ENCODE peak calls at places on chromosomes 1 and 21, in seven cellular contexts. U is coronary artery; D is AG08395; A is ELF-1; X is stimulated activated CD4-positive, alpha-beta T cell treated with anti-CD3 and anti-CD28 coated beads, Interleukin-4, amount 100 ng/mL, for 24 hours; P is HCEC 1CT; Q is vagina. K is an unnamed sample.

GRCh38 chr1:155833665-155834295 is 23.2 kb downstream of the GON4L start:
- DNase-seq in U (no peak), D (no peak), A (peak), X (no peak), P (no peak), Q (no peak), K (no peak)

GRCh38 chr1:206833131-206833530 is 32.3 kb upstream of the IL20 start:
- DNase-seq in U (no peak), D (no peak), A (no peak), X (no peak), P (no peak), Q (no peak), K (no peak)

GRCh38 chr1:56025942-56026341 is 553.4 kb downstream of the PLPP3 start:
- DNase-seq in U (no peak), D (no peak), A (no peak), X (no peak), P (no peak), Q (no peak), K (no peak)

GRCh38 chr1:27350673-27351540 is 9.1 kb downstream of the SYTL1 start:
- DNase-seq in U (no peak), D (peak), A (peak), X (no peak), P (no peak), Q (no peak), K (no peak)

GRCh38 chr21:20265704-20266368 is 732.4 kb upstream of the NCAM2 start:
- DNase-seq in U (no peak), D (no peak), A (no peak), X (no peak), P (no peak), Q (no peak), K (no peak)

GRCh38 chr1:164101802-164102201 is 457.2 kb upstream of the PBX1 start:
- DNase-seq in U (no peak), D (no peak), A (peak), X (no peak), P (no peak), Q (no peak), K (no peak)

GRCh38 chr1:60874703-60875102 is 207.7 kb upstream of the NFIA start:
- DNase-seq in U (no peak), D (peak), A (peak), X (no peak), P (peak), Q (no peak), K (no peak)

GRCh38 chr1:204828352-204828850 is 42.3 kb upstream of the NFASC start:
- DNase-seq in U (peak), D (peak), A (peak), X (peak), P (peak), Q (no peak), K (peak)

GRCh38 chr1:39412892-39413291 is 78.5 kb upstream of the BMP8A start:
- DNase-seq in U (no peak), D (no peak), A (no peak), X (no peak), P (no peak), Q (no peak), K (no peak)

GRCh38 chr1:23763040-23763577 is 15.1 kb upstream of the PITHD1 start:
- DNase-seq in U (no peak), D (no peak), A (no peak), X (no peak), P (no peak), Q (no peak), K (no peak)

GRCh38 chr1:201461783-201462441 is 7.1 kb downstream of the PHLDA3 start:
- DNase-seq in U (peak), D (peak), A (peak), X (no peak), P (peak), Q (peak), K (peak)

GRCh38 chr1:227901906-227902640 is 45.7 kb downstream of the WNT9A start:
- DNase-seq in U (no peak), D (peak), A (peak), X (no peak), P (peak), Q (no peak), K (no peak)

GRCh38 chr1:53946252-53947171 is at the start of gene LRRC42:
- DNase-seq in U (no peak), D (peak), A (no peak), X (no peak), P (peak), Q (no peak), K (no peak)

GRCh38 chr1:25183126-25183980 is 48.9 kb downstream of the SYF2 start:
- DNase-seq in U (peak), D (no peak), A (no peak), X (no peak), P (no peak), Q (no peak), K (no peak)

GRCh38 chr1:197798492-197798891 is 23.2 kb upstream of the DENND1B start:
- DNase-seq in U (no peak), D (no peak), A (no peak), X (no peak), P (no peak), Q (no peak), K (no peak)

GRCh38 chr1:14915356-14916054 is 238.0 kb upstream of the TMEM51 start:
- DNase-seq in U (no peak), D (peak), A (peak), X (peak), P (peak), Q (no peak), K (peak)

GRCh38 chr1:14946567-14947285 is 206.8 kb upstream of the TMEM51 start:
- DNase-seq in U (no peak), D (peak), A (no peak), X (no peak), P (peak), Q (no peak), K (no peak)

GRCh38 chr1:153626929-153627796 is at the start of gene S100A13:
- DNase-seq in U (no peak), D (peak), A (peak), X (no peak), P (peak), Q (no peak), K (peak)

GRCh38 chr1:25036117-25036546 is 106.1 kb upstream of the RUNX3 start:
- DNase-seq in U (no peak), D (no peak), A (no peak), X (no peak), P (no peak), Q (no peak), K (no peak)

GRCh38 chr1:2115922-2116341 is 65.7 kb downstream of the PRKCZ start:
- DNase-seq in U (no peak), D (peak), A (peak), X (no peak), P (no peak), Q (no peak), K (no peak)

GRCh38 chr21:39763282-39763970 is 18.4 kb downstream of the IGSF5 start:
- DNase-seq in U (no peak), D (no peak), A (peak), X (no peak), P (no peak), Q (no peak), K (no peak)

GRCh38 chr21:17610862-17611261 is 1.8 kb downstream of the BTG3 start:
- DNase-seq in U (no peak), D (no peak), A (peak), X (no peak), P (no peak), Q (no peak), K (no peak)

GRCh38 chr21:29208666-29209059 is 78.2 kb downstream of the MAP3K7CL start:
- DNase-seq in U (no peak), D (peak), A (no peak), X (no peak), P (peak), Q (no peak), K (no peak)

GRCh38 chr1:5847013-5847654 is 145.1 kb downstream of the NPHP4 start:
- DNase-seq in U (no peak), D (peak), A (peak), X (no peak), P (no peak), Q (no peak), K (peak)

GRCh38 chr1:175192630-175193338 is at the start of gene KIAA0040:
- DNase-seq in U (peak), D (peak), A (peak), X (peak), P (no peak), Q (no peak), K (peak)

GRCh38 chr1:6819641-6820040 is 34.4 kb downstream of the CAMTA1 start:
- DNase-seq in U (no peak), D (peak), A (no peak), X (no peak), P (peak), Q (no peak), K (no peak)

GRCh38 chr1:15944308-15945010 is 31.4 kb downstream of the ZBTB17 start:
- DNase-seq in U (peak), D (no peak), A (peak), X (no peak), P (no peak), Q (peak), K (no peak)

GRCh38 chr1:33429846-33430750 is 797 bp downstream of the PHC2 start:
- DNase-seq in U (peak), D (peak), A (peak), X (peak), P (no peak), Q (no peak), K (no peak)

GRCh38 chr1:216523449-216524190 is 100.4 kb upstream of the USH2A start:
- DNase-seq in U (no peak), D (no peak), A (no peak), X (no peak), P (peak), Q (no peak), K (no peak)

GRCh38 chr1:231663211-231663792 is 36.7 kb downstream of the DISC1 start:
- DNase-seq in U (no peak), D (no peak), A (no peak), X (no peak), P (peak), Q (no peak), K (no peak)

GRCh38 chr1:233304489-233305102 is 9.1 kb upstream of the PCNX2 start:
- DNase-seq in U (no peak), D (peak), A (peak), X (peak), P (peak), Q (no peak), K (peak)

GRCh38 chr1:245571872-245572294 is 417.1 kb downstream of the KIF26B start:
- DNase-seq in U (no peak), D (no peak), A (peak), X (no peak), P (no peak), Q (no peak), K (no peak)

GRCh38 chr1:22728751-22729399 is 18.2 kb downstream of the EPHB2 start:
- DNase-seq in U (no peak), D (no peak), A (no peak), X (no peak), P (no peak), Q (no peak), K (no peak)

GRCh38 chr1:97499667-97500066 is 421.2 kb downstream of the DPYD start:
- DNase-seq in U (no peak), D (no peak), A (no peak), X (no peak), P (no peak), Q (no peak), K (no peak)

GRCh38 chr1:169044296-169044695 is 62.2 kb upstream of the ATP1B1 start:
- DNase-seq in U (no peak), D (no peak), A (no peak), X (peak), P (no peak), Q (no peak), K (no peak)

GRCh38 chr1:227917081-227917950 is 30.4 kb downstream of the WNT9A start:
- DNase-seq in U (no peak), D (no peak), A (peak), X (no peak), P (no peak), Q (no peak), K (no peak)

GRCh38 chr1:201051399-201051798 is 27.9 kb upstream of the KIF21B start:
- DNase-seq in U (no peak), D (no peak), A (no peak), X (no peak), P (no peak), Q (no peak), K (no peak)

GRCh38 chr1:44532567-44532944 is 127.5 kb downstream of the RNF220 start:
- DNase-seq in U (no peak), D (no peak), A (no peak), X (no peak), P (no peak), Q (no peak), K (no peak)

K was measured in NCI-H460.